ENCODE peak calls at places on chromosomes 4 and X, in six cellular contexts. N is brain microvascular endothelial cell, E is left lung, L is adrenal gland, A is right cardiac atrium, R is aorta. J is an unnamed sample.

GRCh38 chr4:153927546-153927945 is 138.7 kb upstream of the SFRP2 start:
- DNase-seq in N (peak; percentile 1), E (no peak), R (no peak), L (no peak), A (no peak), J (no peak)

GRCh38 chr4:168691621-168692376 is 194.9 kb downstream of the PALLD start:
- DNase-seq in R (no peak), N (no peak), A (no peak), L (no peak), E (no peak), J (no peak)

GRCh38 chr4:14918336-14918735 is 83.9 kb upstream of the CPEB2 start:
- DNase-seq in R (no peak), N (no peak), L (no peak), E (no peak), A (no peak), J (no peak)

GRCh38 chr4:16224669-16225068 is 1.6 kb downstream of the TAPT1 start:
- DNase-seq in A (no peak), L (no peak), E (no peak), R (no peak), N (no peak), J (no peak)

GRCh38 chr4:32689520-32689919 is 1969.4 kb downstream of the PCDH7 start:
- DNase-seq in E (no peak), A (no peak), N (no peak), R (no peak), L (no peak), J (no peak)

GRCh38 chr4:41757521-41758156 is 9.1 kb upstream of the PHOX2B start:
- DNase-seq in L (no peak), N (no peak), A (no peak), E (no peak), R (no peak), J (no peak)

GRCh38 chrX:34810364-34810763 is 132.2 kb upstream of the FAM47B start:
- DNase-seq in R (no peak), A (no peak), L (no peak), N (no peak), E (no peak), J (no peak)

GRCh38 chr4:173218411-173219125 is 50.0 kb downstream of the GALNT7 start:
- DNase-seq in L (no peak), N (peak; percentile 96), R (no peak), E (no peak), A (no peak), J (no peak)

GRCh38 chr4:86818845-86819244 is 30.3 kb downstream of the SLC10A6 start:
- DNase-seq in E (no peak), A (no peak), R (no peak), L (no peak), N (no peak), J (no peak)

GRCh38 chrX:13411496-13412207 is 91.8 kb upstream of the ATXN3L start:
- DNase-seq in A (no peak), E (no peak), N (no peak), R (no peak), L (no peak), J (no peak)

GRCh38 chr4:75099321-75099720 is 166.4 kb downstream of the PARM1 start:
- DNase-seq in R (no peak), N (no peak), L (no peak), E (no peak), A (no peak), J (no peak)

GRCh38 chr4:113397114-113397701 is 347.8 kb downstream of the ANK2 start:
- DNase-seq in N (peak; percentile 29), A (no peak), L (no peak), E (no peak), R (peak; percentile 63), J (no peak)

GRCh38 chr4:60657802-60658201 is 542.3 kb upstream of the ADGRL3 start:
- DNase-seq in A (no peak), R (no peak), E (no peak), L (no peak), N (no peak), J (no peak)

GRCh38 chrX:96389314-96390048 is 295.2 kb upstream of the DIAPH2 start:
- DNase-seq in E (no peak), A (no peak), R (no peak), L (no peak), N (no peak), J (no peak)

GRCh38 chrX:153582896-153583295 is 16.0 kb downstream of the CCNQ start:
- DNase-seq in E (no peak), N (no peak), A (peak; percentile 14), L (no peak), R (peak; percentile 66), J (peak; percentile 50)

GRCh38 chrX:11757729-11758399 is at the start of gene MSL3:
- DNase-seq in A (peak; percentile 76), R (peak; percentile 81), E (peak; percentile 88), L (peak; percentile 61), N (peak; percentile 29), J (peak; percentile 76)
- H3K27ac ChIP-seq in A (peak within 1 kb of the TSS; percentile 93), R (peak within 1 kb of the TSS; percentile 29), E (peak within 1 kb of the TSS; percentile 95), L (peak within 1 kb of the TSS; percentile 71), N (peak within 1 kb of the TSS; percentile 89), J (peak within 1 kb of the TSS; percentile 93)

DNA sequence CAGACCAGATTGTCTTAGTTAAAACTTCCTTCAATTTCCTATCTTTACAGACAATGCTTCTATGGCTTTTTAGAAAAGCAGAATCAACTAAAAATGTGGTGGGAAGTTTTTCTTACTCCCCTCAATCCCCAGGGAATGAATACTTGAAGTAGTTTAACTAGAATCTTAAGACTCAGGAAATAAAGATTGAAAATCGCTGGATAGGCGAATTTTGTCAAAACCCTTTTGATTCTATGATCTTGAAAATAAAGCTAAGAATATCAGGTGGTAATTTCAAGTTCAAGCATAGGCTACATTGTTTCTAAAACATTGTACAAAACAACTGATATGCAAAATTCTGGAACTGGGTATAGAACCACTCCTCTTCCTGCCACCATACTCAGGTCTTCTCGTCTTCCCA is 276.5 kb upstream of the GK2 start:
- DNase-seq in E (no peak), A (no peak), N (no peak), R (no peak), L (no peak), J (no peak)
- H3K27me3 ChIP-seq in E (no peaks in the 10 kb centered on the region), A (no peaks in the 10 kb centered on the region), N (no peaks in the 10 kb centered on the region), R (no peaks in the 10 kb centered on the region), L (no peaks in the 10 kb centered on the region), J (no peaks in the 10 kb centered on the region)

GRCh38 chrX:118497180-118497814 is 1.7 kb downstream of the DOCK11 start:
- DNase-seq in R (no peak), N (no peak), L (no peak), A (no peak), E (no peak), J (no peak)
- H3K27ac ChIP-seq in R (no peak overlapping the region), N (no peak overlapping the region), L (no peak overlapping the region), A (no peak overlapping the region), E (peak overlapping the region; percentile 92), J (peak overlapping the region; percentile 85)

GRCh38 chr4:25346913-25347312 is 30.1 kb upstream of the ANAPC4 start:
- DNase-seq in E (no peak), A (no peak), N (no peak), R (no peak), L (no peak), J (no peak)
- H3K27me3 ChIP-seq in E (no peaks in the 10 kb centered on the region), A (no peaks in the 10 kb centered on the region), N (no peaks in the 10 kb centered on the region), R (no peaks in the 10 kb centered on the region), L (no peaks in the 10 kb centered on the region), J (no peaks in the 10 kb centered on the region)

GRCh38 chr4:6769138-6769983 is 13.2 kb upstream of the KIAA0232 start:
- DNase-seq in E (no peak), L (no peak), N (no peak), R (no peak), A (no peak), J (peak; percentile 18)
- H3K27ac ChIP-seq in E (no peak overlapping the region), L (no peak overlapping the region), N (no peak overlapping the region), R (no peak overlapping the region), A (no peak overlapping the region), J (no peak overlapping the region)

DNA sequence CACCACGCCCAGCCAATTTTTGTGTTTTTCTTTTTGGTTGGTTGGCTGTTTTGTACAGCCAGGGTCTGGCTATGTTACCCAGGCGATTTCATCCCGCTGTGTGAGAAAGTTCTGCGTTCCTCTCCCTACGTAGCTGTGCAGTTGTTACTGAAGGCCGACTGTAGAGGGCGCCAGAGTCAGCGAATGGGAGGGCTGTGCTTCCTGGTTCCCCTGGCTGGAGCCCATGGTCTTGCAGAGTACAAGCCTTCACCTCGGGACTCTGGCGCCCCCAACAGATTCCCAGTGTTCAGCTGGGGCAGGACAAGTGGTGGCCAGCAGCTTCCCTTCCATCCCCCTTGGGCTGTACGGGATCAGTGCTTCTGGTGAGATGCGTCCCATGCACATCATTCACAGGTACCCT is 5.6 kb upstream of the CT45A1 start:
- DNase-seq in E (no peak), A (no peak), L (peak; percentile 26), N (no peak), R (peak; percentile 48), J (no peak)
- H3K27me3 ChIP-seq in E (no peaks in the 10 kb centered on the region), A (no peaks in the 10 kb centered on the region), L (peaks cover 3% of the 10 kb centered on the region), N (no peaks in the 10 kb centered on the region), R (no peaks in the 10 kb centered on the region), J (no peaks in the 10 kb centered on the region)

DNA sequence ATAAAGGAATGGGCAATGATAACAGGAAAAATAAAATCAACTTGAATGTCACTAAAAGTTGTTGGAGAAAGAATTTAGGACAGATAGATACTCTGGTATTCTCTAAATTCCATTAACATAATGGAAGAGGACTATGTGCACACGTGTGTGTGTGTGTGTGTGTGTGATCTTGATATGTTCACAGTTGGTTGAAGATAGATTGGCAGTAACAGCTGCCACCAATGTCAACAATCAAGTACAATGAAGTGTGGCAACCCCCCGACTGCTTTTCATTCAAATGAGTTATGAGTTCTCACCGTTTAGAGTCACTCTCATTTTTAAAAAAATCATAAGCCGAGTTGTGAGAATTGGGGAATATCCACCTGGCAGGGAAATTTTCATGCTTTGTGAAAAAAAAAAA is 414.7 kb upstream of the PITX2 start:
- DNase-seq in L (no peak), E (no peak), N (no peak), R (no peak), A (no peak), J (no peak)
- H3K27ac ChIP-seq in L (no peak overlapping the region), E (no peak overlapping the region), N (no peak overlapping the region), R (no peak overlapping the region), A (no peak overlapping the region), J (no peak overlapping the region)

GRCh38 chr4:21862917-21863316 is 85.7 kb downstream of the KCNIP4 start:
- DNase-seq in N (no peak), A (no peak), L (no peak), E (no peak), R (no peak), J (no peak)
- H3K27me3 ChIP-seq in N (no peaks in the 10 kb centered on the region), A (no peaks in the 10 kb centered on the region), L (no peaks in the 10 kb centered on the region), E (no peaks in the 10 kb centered on the region), R (no peaks in the 10 kb centered on the region), J (no peaks in the 10 kb centered on the region)